ENCODE peak calls at places on chromosome 10, in seven cellular contexts. W is transverse colon, Y is spleen, G is A549, V is esophagus squamous epithelium, I is fibroblast of lung, C is cardiac muscle cell. U is an unnamed sample.

GRCh38 chr10:130127612-130128607 is 8.3 kb upstream of the GLRX3 start:
- DNase-seq in V (no peak), C (peak; percentile 79), Y (no peak), I (peak; percentile 65), W (peak; percentile 48), G (peak; percentile 74), U (no peak)

GRCh38 chr10:72145657-72146450 is 57.5 kb upstream of the SPOCK2 start:
- DNase-seq in W (no peak), Y (no peak), V (no peak), C (peak; percentile 46), G (no peak), I (no peak), U (no peak)

GRCh38 chr10:60916025-60916424 is 28.0 kb downstream of the RHOBTB1 start:
- DNase-seq in C (no peak), G (peak; percentile 31), V (no peak), W (no peak), I (no peak), Y (no peak), U (no peak)

GRCh38 chr10:28628184-28628893 is 49.0 kb upstream of the BAMBI start:
- DNase-seq in V (peak; percentile 2), I (peak; percentile 81), C (peak; percentile 86), G (peak; percentile 80), W (peak; percentile 81), Y (peak; percentile 88), U (peak; percentile 5)

GRCh38 chr10:117653170-117653515 is 110.6 kb downstream of the EMX2 start:
- DNase-seq in V (no peak), Y (no peak), G (peak; percentile 78), W (no peak), I (peak; percentile 71), C (no peak), U (no peak)

GRCh38 chr10:30505543-30506298 is 71.7 kb downstream of the MAP3K8 start:
- DNase-seq in V (no peak), Y (no peak), C (no peak), G (no peak), W (no peak), I (no peak), U (no peak)

GRCh38 chr10:124860426-124860825 is 58.8 kb downstream of the ABRAXAS2 start:
- DNase-seq in W (no peak), V (no peak), Y (no peak), G (no peak), C (no peak), I (no peak), U (no peak)

GRCh38 chr10:11173062-11173461 is 155.4 kb downstream of the CELF2 start:
- DNase-seq in I (no peak), V (no peak), G (no peak), Y (no peak), W (no peak), C (no peak), U (no peak)

GRCh38 chr10:125291841-125292240 is 131.5 kb upstream of the CTBP2 start:
- DNase-seq in I (no peak), Y (no peak), G (no peak), C (no peak), W (no peak), V (no peak), U (no peak)

GRCh38 chr10:8100366-8100765 is 45.9 kb downstream of the GATA3 start:
- DNase-seq in I (no peak), V (no peak), Y (no peak), G (no peak), W (no peak), C (no peak), U (no peak)

GRCh38 chr10:76878514-76878913 is 759.1 kb downstream of the KCNMA1 start:
- DNase-seq in I (no peak), V (no peak), C (no peak), G (no peak), W (no peak), Y (no peak), U (no peak)

GRCh38 chr10:13690281-13690825 is 103.6 kb downstream of the PRPF18 start:
- DNase-seq in Y (peak; percentile 31), G (no peak), C (no peak), I (no peak), W (no peak), V (no peak), U (no peak)

GRCh38 chr10:72954230-72954595 is 393 bp downstream of the PLA2G12B start:
- DNase-seq in W (no peak), I (no peak), C (peak; percentile 9), Y (no peak), G (no peak), V (no peak), U (no peak)

GRCh38 chr10:82282782-82283456 is 407.9 kb downstream of the NRG3 start:
- DNase-seq in V (no peak), C (no peak), G (no peak), Y (no peak), I (no peak), W (no peak), U (no peak)

GRCh38 chr10:12353399-12354027 is 4.2 kb downstream of the CAMK1D start:
- DNase-seq in I (no peak), G (no peak), V (no peak), W (no peak), C (no peak), Y (no peak), U (no peak)

GRCh38 chr10:107686095-107686494 is 521.6 kb upstream of the SORCS1 start:
- DNase-seq in V (no peak), W (peak; percentile 15), I (no peak), G (no peak), C (no peak), Y (peak; percentile 76), U (no peak)

GRCh38 chr10:29519670-29520069 is 115.1 kb downstream of the SVIL start:
- DNase-seq in Y (no peak), V (no peak), W (no peak), I (no peak), G (no peak), C (no peak), U (no peak)

GRCh38 chr10:100120550-100120949 is 38.9 kb upstream of the CPN1 start:
- DNase-seq in C (no peak), I (no peak), G (no peak), V (no peak), Y (no peak), W (no peak), U (no peak)

GRCh38 chr10:125679436-125679835 is 3.5 kb downstream of the TEX36 start:
- DNase-seq in Y (no peak), C (no peak), W (no peak), V (no peak), G (no peak), I (no peak), U (no peak)

GRCh38 chr10:77675347-77675746 is 37.7 kb upstream of the KCNMA1 start:
- DNase-seq in C (no peak), G (no peak), Y (no peak), V (no peak), W (no peak), I (no peak), U (no peak)

GRCh38 chr10:117241541-117242462 is 888 bp downstream of the SLC18A2 start:
- DNase-seq in W (no peak), Y (peak; percentile 82), I (no peak), G (no peak), V (no peak), C (peak; percentile 61), U (no peak)

GRCh38 chr10:80168679-80169380 is 36.3 kb downstream of the PLAC9 start:
- DNase-seq in V (no peak), C (no peak), Y (peak; percentile 78), I (no peak), W (no peak), G (no peak), U (no peak)

GRCh38 chr10:114635797-114636550 is 22.1 kb downstream of the ABLIM1 start:
- DNase-seq in V (no peak), I (no peak), Y (no peak), C (no peak), G (no peak), W (peak; percentile 47), U (no peak)

GRCh38 chr10:114635101-114635500 is 23.0 kb downstream of the ABLIM1 start:
- DNase-seq in C (peak; percentile 24), I (no peak), G (no peak), W (no peak), Y (no peak), V (no peak), U (no peak)

GRCh38 chr10:114632869-114633715 is 25.0 kb downstream of the ABLIM1 start:
- DNase-seq in C (peak; percentile 80), Y (no peak), G (peak; percentile 70), I (peak; percentile 80), V (no peak), W (no peak), U (peak; percentile 26)

GRCh38 chr10:114631678-114632417 is 26.2 kb downstream of the ABLIM1 start:
- DNase-seq in I (no peak), G (no peak), V (no peak), Y (peak; percentile 78), C (peak; percentile 77), W (peak; percentile 57), U (peak; percentile 21)

GRCh38 chr10:114634607-114634974 is 23.5 kb downstream of the ABLIM1 start:
- DNase-seq in W (no peak), I (peak; percentile 80), G (peak; percentile 63), V (no peak), Y (no peak), C (peak; percentile 86), U (peak; percentile 13)
- H3K27ac ChIP-seq in W (peak overlapping the region; percentile 7), I (peak overlapping the region; percentile 44), G (peak overlapping the region; percentile 68), V (peak overlapping the region; percentile 65), Y (no peak overlapping the region), C (peak overlapping the region; percentile 97), U (peak overlapping the region; percentile 83)

DNA sequence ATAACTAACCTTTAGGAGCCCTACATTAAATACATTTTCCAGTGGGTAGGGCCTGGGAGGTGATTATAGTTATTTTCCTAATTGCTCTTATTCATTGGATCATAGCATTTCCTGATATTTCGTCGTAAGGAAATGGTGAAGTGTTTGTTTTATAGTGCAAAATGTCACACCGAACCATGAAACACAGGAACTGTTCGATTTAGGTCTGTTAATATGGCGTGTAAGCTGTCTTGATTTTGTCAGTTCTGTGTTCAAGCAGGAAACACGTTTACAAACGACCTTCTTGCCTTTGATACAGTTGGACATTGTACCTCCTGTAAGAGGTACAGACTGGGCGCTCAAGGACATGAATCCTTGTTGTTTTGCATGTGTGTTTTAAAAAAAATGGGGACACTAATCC is 14.8 kb downstream of the RBM17 start:
- DNase-seq in I (no peak), W (no peak), C (no peak), V (no peak), G (no peak), Y (no peak), U (no peak)
- H3K27ac ChIP-seq in I (no peak overlapping the region), W (no peak overlapping the region), C (no peak overlapping the region), V (peak overlapping the region; percentile 28), G (no peak overlapping the region), Y (peak overlapping the region; percentile 24), U (no peak overlapping the region)

DNA sequence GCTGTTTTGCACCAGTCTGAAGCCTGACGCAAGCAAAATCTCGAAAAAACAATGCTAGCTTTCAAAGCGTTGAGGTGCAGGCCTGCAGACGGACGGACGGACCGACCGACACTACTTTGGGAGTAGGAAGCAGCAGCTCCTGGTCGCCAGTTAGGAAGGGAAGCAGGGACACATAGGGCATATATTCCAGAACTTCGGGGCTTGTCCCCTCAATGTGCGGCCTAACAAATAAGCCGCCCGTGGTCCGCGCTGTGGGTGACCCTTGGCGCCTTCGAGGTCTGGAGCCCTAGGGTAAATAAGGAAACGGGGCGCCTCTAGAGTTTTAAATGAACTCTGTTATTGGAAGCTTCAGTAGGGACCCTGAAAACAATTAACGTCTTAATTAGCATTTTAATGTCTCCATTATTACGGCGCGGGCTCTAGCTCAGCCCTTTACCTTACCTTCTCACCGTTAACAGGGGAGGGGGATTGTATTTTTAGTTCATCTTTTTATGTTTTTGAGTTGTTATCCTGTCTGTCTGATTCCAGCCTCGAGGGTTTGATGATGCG is 1.4 kb downstream of the HHEX start:
- DNase-seq in C (no peak), G (no peak), V (no peak), W (no peak), I (no peak), Y (peak; percentile 86), U (no peak)
- H3K27ac ChIP-seq in C (no peak overlapping the region), G (peak overlapping the region; percentile 95), V (peak overlapping the region; percentile 79), W (peak overlapping the region; percentile 83), I (no peak overlapping the region), Y (peak overlapping the region; percentile 99), U (peak overlapping the region; percentile 75)

GRCh38 chr10:119211625-119212441 is 4.5 kb downstream of the GRK5 start:
- DNase-seq in W (no peak), I (no peak), V (no peak), G (no peak), C (peak; percentile 8), Y (no peak), U (no peak)
- H3K27ac ChIP-seq in W (peak overlapping the region; percentile 100), I (peak overlapping the region; percentile 84), V (peak overlapping the region; percentile 90), G (peak overlapping the region; percentile 12), C (peak overlapping the region; percentile 29), Y (peak overlapping the region; percentile 69), U (no peak overlapping the region)